ENCODE peak calls at places on chromosomes 5 and 9, in six cellular contexts. S, Z, Y, I, Q and D are unnamed samples.

GRCh38 chr5:22411950-22412349 is 441.2 kb downstream of the CDH12 start:
- DNase-seq in S (no peak), Z (no peak), Y (no peak), I (no peak), Q (no peak), D (no peak)

GRCh38 chr9:94812343-94812742 is 85.8 kb downstream of the AOPEP start:
- DNase-seq in S (no peak), Z (no peak), Y (no peak), I (no peak), Q (no peak), D (no peak)

GRCh38 chr5:133709074-133709676 is 96.8 kb upstream of the FSTL4 start:
- DNase-seq in S (no peak), Z (no peak), Y (no peak), I (no peak), Q (no peak), D (no peak)

GRCh38 chr5:98301567-98301966 is 471.9 kb upstream of the RGMB start:
- DNase-seq in S (no peak), Z (no peak), Y (no peak), I (no peak), Q (no peak), D (no peak)

GRCh38 chr9:116792271-116792670 is 105.2 kb downstream of the TRIM32 start:
- DNase-seq in S (no peak), Z (no peak), Y (no peak), I (no peak), Q (no peak), D (no peak)

GRCh38 chr5:38871790-38872551 is 26.2 kb downstream of the OSMR start:
- DNase-seq in S (peak), Z (no peak), Y (no peak), I (no peak), Q (no peak), D (no peak)

GRCh38 chr9:110006657-110007056 is 201.3 kb downstream of the C9orf152 start:
- DNase-seq in S (no peak), Z (no peak), Y (no peak), I (no peak), Q (no peak), D (no peak)

GRCh38 chr5:66554211-66554610 is 42.0 kb upstream of the MAST4 start:
- DNase-seq in S (no peak), Z (peak), Y (no peak), I (peak), Q (no peak), D (peak)

GRCh38 chr9:96567203-96567700 is 52.4 kb downstream of the CDC14B start:
- DNase-seq in S (no peak), Z (peak), Y (no peak), I (no peak), Q (peak), D (no peak)

GRCh38 chr5:179377421-179378115 is 32.3 kb upstream of the ADAMTS2 start:
- DNase-seq in S (no peak), Z (no peak), Y (no peak), I (no peak), Q (no peak), D (no peak)

GRCh38 chr9:21153688-21154608 is 12.3 kb upstream of the IFNW1 start:
- DNase-seq in S (no peak), Z (no peak), Y (no peak), I (no peak), Q (no peak), D (no peak)

GRCh38 chr5:177304392-177305119 is 957 bp downstream of the PRELID1 start:
- DNase-seq in S (peak), Z (no peak), Y (peak), I (no peak), Q (no peak), D (no peak)

GRCh38 chr5:57037355-57037754 is 85.4 kb upstream of the MIER3 start:
- DNase-seq in S (peak), Z (no peak), Y (peak), I (no peak), Q (peak), D (no peak)

GRCh38 chr5:140989254-140989653 is 23.0 kb downstream of the PCDHAC2 start:
- DNase-seq in S (no peak), Z (no peak), Y (no peak), I (no peak), Q (no peak), D (no peak)

GRCh38 chr9:110109331-110110110 is 98.4 kb downstream of the C9orf152 start:
- DNase-seq in S (no peak), Z (no peak), Y (no peak), I (no peak), Q (no peak), D (no peak)

GRCh38 chr9:7536310-7536939 is 263.2 kb downstream of the DMAC1 start:
- DNase-seq in S (peak), Z (peak), Y (peak), I (no peak), Q (no peak), D (peak)

GRCh38 chr5:39394946-39395345 is 29.8 kb downstream of the DAB2 start:
- DNase-seq in S (no peak), Z (no peak), Y (no peak), I (no peak), Q (no peak), D (no peak)

GRCh38 chr5:141359790-141360426 is at the start of gene PCDHGB2:
- DNase-seq in S (peak), Z (peak), Y (no peak), I (no peak), Q (no peak), D (no peak)

GRCh38 chr5:84779206-84779605 is 394.5 kb upstream of the EDIL3 start:
- DNase-seq in S (no peak), Z (no peak), Y (no peak), I (no peak), Q (no peak), D (no peak)

GRCh38 chr5:167167191-167167590 is 1124.3 kb upstream of the WWC1 start:
- DNase-seq in S (no peak), Z (no peak), Y (no peak), I (no peak), Q (no peak), D (no peak)

GRCh38 chr9:137199411-137200121 is 975 bp downstream of the TPRN start:
- DNase-seq in S (no peak), Z (no peak), Y (no peak), I (no peak), Q (no peak), D (no peak)

GRCh38 chr9:137198748-137199276 is 1.7 kb downstream of the TPRN start:
- DNase-seq in S (no peak), Z (no peak), Y (no peak), I (no peak), Q (no peak), D (no peak)

GRCh38 chr9:137198051-137198747 is 2.3 kb downstream of the TPRN start:
- DNase-seq in S (no peak), Z (no peak), Y (no peak), I (no peak), Q (no peak), D (no peak)

GRCh38 chr9:137201205-137201868 is 796 bp upstream of the TPRN start:
- DNase-seq in S (no peak), Z (no peak), Y (no peak), I (no peak), Q (no peak), D (no peak)

GRCh38 chr9:137200311-137201204 is at the start of gene TPRN:
- DNase-seq in S (peak), Z (peak), Y (peak), I (peak), Q (peak), D (peak)
- TF ChIP-seq POLR2A in S (no peak), Z (peak), Y (peak), I (peak), Q (no peak), D (peak)

DNA sequence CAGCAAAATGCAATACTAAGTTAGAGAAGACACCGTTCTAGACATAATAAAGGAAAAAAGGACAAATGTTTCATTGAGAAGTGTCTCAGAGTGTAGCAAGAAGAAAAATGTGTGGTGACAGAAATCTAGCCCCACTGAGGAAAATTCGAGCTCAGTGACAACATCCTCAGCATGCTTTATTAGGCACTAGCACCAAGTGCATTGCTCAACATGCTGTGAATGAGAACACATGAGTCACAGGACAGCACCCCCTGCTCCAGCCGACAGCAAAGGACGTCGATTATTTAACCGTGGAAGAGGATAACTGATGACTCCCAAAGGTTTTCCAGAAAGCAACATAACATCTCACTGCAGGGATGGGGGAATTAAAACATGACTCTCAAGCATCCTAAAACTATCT is 182.7 kb downstream of the GNAQ start:
- DNase-seq in S (no peak), Z (no peak), Y (no peak), I (no peak), Q (no peak), D (no peak)
- TF ChIP-seq TAF1 in S (no peak), Z (no peak), Y (no peak), I (no peak), Q (no peak), D (no peak)

GRCh38 chr5:124302504-124302903 is 443.9 kb downstream of the ZNF608 start:
- DNase-seq in S (no peak), Z (no peak), Y (no peak), I (no peak), Q (no peak), D (no peak)
- TF ChIP-seq POLR2AphosphoS5 in S (no peak), Z (no peak), Y (no peak), I (no peak), Q (no peak), D (no peak)

DNA sequence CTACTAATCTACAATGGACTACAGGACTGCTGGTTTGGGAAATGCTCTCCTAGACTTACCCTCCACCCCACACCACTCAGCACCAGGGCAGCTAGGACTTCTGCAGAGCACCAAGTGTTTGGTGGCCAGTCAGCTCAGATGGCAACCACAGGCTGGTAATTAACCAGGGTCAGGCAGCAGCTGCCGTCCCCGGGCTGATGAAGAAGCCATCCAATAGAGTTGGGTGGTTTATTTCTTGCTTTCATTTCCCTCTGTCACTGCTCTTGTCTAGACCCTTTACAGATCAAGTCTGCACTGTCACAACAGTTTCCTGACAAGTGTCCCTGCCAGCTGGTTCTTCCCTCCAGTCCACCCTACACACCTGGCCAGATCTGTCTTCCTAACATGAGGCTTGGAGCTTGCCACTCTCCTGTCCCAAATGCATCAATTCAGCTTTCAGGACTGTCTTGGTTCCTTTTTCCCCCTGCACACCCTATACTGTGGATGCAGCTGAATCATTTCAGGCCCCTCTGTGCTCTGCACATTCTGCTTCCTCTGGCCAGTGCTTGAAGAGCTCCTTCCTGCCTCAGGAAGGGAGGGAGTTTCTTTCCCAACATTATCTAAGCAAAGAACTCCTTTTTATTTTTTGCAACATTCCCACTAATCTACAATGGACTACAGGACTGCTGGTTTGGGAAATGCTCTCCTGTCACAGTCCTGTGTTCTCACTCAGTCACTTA is 30.2 kb upstream of the HSPA9 start:
- DNase-seq in S (no peak), Z (no peak), Y (no peak), I (peak), Q (no peak), D (no peak)
- TF ChIP-seq POLR2A in S (no peak), Z (no peak), Y (no peak), I (no peak), Q (no peak), D (no peak)

GRCh38 chr9:114001410-114001685 is 76.8 kb downstream of the AMBP start:
- DNase-seq in S (no peak), Z (no peak), Y (no peak), I (no peak), Q (no peak), D (no peak)

GRCh38 chr9:114000063-114000454 is 78.0 kb downstream of the AMBP start:
- DNase-seq in S (no peak), Z (no peak), Y (no peak), I (no peak), Q (no peak), D (no peak)

GRCh38 chr9:113999256-114000062 is 78.6 kb downstream of the AMBP start:
- DNase-seq in S (no peak), Z (no peak), Y (no peak), I (no peak), Q (no peak), D (no peak)

GRCh38 chr9:114001794-114002261 is 76.3 kb downstream of the AMBP start:
- DNase-seq in S (no peak), Z (no peak), Y (no peak), I (no peak), Q (no peak), D (no peak)

DNA sequence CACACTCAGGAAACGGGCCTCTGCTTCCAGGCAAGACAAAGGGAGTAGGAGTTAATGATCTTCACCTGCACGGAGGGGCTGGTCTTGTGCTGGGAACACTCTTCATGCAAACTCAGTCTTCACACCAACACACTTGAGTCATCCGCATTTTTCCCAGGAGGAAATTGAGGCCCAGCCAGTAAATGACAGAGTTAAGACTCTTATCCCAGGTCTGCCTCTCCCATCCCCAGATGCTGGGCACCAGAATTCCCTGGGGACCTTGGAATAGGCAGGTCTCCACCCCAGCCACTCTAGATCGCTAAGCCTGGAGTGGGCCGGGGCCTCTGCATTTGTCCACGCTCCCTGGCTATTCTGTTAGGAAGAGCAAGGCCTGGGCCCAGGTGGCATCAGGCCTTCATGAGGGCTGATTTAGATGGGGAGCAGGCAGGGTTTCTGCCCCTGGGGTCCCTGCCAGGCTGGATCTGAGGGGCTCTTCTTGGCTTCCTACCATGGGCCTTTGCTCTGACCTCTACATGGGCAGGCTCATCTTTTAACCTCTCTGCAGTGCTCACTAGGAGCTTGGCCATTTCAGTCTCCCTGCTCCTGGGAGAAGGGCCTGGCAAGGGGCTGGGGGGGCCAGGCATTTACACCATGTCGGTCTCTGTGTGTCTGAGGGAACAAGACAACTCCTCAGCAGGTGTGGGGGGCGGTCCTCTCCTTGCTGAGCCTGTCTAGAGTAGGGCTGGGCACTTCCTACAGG is 77.3 kb downstream of the AMBP start:
- DNase-seq in S (no peak), Z (no peak), Y (no peak), I (no peak), Q (no peak), D (no peak)
- TF ChIP-seq TAF1 in S (no peak), Z (no peak), Y (no peak), I (no peak), Q (no peak), D (no peak)

DNA sequence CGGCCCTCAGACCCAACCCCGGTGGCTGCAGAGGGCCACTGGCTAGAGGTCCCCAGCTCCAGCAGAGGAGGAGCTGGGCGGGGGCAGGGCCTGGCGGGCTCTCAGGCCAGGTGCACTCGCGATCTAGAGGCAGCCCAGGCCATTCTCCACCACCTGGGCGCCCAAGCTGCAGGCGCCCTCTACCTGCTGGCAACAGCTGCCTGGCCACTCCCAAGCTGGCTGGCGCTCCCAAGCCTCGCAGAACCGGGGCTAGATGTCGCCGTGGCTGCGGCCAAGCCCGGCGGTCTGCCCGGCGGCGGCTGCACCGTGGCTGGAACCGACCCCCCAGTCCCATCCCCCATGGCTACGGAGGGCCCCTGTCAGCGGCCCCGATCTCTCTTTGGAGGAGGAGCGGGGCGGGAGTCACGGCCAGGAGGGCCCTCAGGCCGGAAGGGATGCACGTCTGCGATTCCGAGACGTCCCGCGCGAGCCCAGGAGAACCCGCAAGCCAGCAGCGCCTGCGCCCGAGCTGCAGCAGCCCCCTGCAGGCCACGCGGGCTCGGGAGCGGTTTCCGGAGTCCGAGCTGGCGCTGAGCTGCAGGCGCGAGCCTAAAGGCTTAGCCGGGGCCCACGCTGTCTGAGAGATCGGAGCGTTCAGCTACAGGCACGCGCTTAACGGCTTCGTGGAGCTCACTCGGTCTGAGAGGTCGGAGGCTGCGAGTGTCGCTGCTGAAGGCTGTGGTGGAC is 44.3 kb upstream of the BICD2 start:
- DNase-seq in S (peak), Z (peak), Y (peak), I (no peak), Q (peak), D (peak)
- TF ChIP-seq POLR2AphosphoS5 in S (no peak), Z (no peak), Y (no peak), I (no peak), Q (no peak), D (no peak)

GRCh38 chr9:135925496-135926133 is 18.3 kb upstream of the CAMSAP1 start:
- DNase-seq in S (no peak), Z (no peak), Y (no peak), I (no peak), Q (no peak), D (no peak)

GRCh38 chr9:135927195-135928013 is 20.1 kb upstream of the CAMSAP1 start:
- DNase-seq in S (no peak), Z (no peak), Y (no peak), I (no peak), Q (no peak), D (no peak)

GRCh38 chr9:135928074-135928730 is 20.9 kb upstream of the CAMSAP1 start:
- DNase-seq in S (no peak), Z (no peak), Y (no peak), I (no peak), Q (no peak), D (no peak)

GRCh38 chr9:135924628-135925338 is 17.4 kb upstream of the CAMSAP1 start:
- DNase-seq in S (peak), Z (no peak), Y (no peak), I (no peak), Q (peak), D (no peak)

DNA sequence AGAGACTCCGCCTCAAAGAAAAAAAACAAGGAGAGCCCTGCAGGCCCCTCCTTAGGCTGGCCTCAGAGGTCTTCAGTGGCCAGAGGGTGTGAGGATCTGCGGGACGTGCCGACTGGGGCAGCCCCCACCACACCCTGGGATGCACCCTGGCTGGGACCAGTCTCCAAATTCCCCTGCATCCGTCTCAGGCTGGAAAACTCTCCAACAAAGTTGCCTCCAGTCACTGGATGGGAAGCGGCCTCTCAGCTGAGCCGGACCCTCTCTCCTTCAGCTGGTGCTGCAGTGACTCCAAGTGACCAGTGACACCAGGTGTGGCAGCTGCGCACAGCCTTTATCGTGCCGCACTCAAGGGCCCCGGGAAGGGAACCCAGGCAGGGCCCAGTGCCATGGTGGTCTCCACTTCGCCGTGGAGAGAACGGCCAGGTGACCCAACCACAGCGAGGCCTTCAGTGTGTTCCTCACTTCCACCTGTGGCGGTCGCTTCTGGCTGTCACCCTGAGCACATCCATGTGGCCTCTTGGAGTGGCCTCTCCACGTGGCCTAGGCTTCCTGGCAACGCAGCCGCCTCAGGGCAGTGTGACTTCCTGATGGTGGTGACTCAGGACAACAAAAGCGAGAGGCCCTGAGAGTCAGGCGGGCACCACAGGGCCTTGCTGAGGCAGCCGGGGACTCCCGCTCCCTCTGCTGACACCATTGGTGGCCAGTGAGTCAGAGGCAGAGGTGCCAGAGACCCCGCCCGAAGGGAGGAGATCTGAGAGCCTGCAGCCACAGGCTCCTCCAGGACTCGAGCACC is 19.3 kb upstream of the CAMSAP1 start:
- DNase-seq in S (no peak), Z (no peak), Y (no peak), I (no peak), Q (no peak), D (no peak)
- TF ChIP-seq POLR2A in S (no peak), Z (no peak), Y (no peak), I (no peak), Q (no peak), D (no peak)

GRCh38 chr9:93220627-93221425 is 36.9 kb downstream of the WNK2 start:
- DNase-seq in S (no peak), Z (no peak), Y (no peak), I (no peak), Q (no peak), D (no peak)
- TF ChIP-seq TAF1 in S (no peak), Z (no peak), Y (no peak), I (no peak), Q (no peak), D (no peak)

GRCh38 chr9:77987104-77987656 is 44.4 kb downstream of the GNAQ start:
- DNase-seq in S (no peak), Z (no peak), Y (peak), I (no peak), Q (no peak), D (no peak)
- TF ChIP-seq POLR2AphosphoS5 in S (no peak), Z (no peak), Y (peak), I (no peak), Q (no peak), D (no peak)